ENCODE peak calls at places on chromosomes 4 and X, in six cellular contexts. M is H7, Q is PC-3, E is right cardiac atrium, W is astrocyte of the spinal cord, N is coronary artery. I is an unnamed sample.
A peak's percentile ranks its signal among the peaks of the same experiment; 100 is the strongest.

GRCh38 chr4:94455081-94455480 is 3.3 kb downstream of the PDLIM5 start:
- DNase-seq in M (no peak), E (peak; percentile 75), N (peak; percentile 83), Q (peak; percentile 77), W (peak; percentile 68), I (no peak)

GRCh38 chr4:45004847-45005565 is 278.6 kb upstream of the GNPDA2 start:
- DNase-seq in M (no peak), W (peak; percentile 27), Q (peak; percentile 73), E (no peak), N (no peak), I (no peak)

GRCh38 chr4:182280439-182281111 is 37.4 kb downstream of the TENM3 start:
- DNase-seq in N (no peak), E (no peak), M (no peak), Q (no peak), W (peak; percentile 53), I (no peak)

GRCh38 chr4:9931196-9931595 is 90.1 kb downstream of the SLC2A9 start:
- DNase-seq in Q (no peak), E (no peak), M (no peak), N (no peak), W (no peak), I (no peak)

GRCh38 chr4:37890501-37891220 is at the start of gene TBC1D1:
- DNase-seq in N (peak; percentile 90), M (peak; percentile 77), W (no peak), Q (peak; percentile 24), E (peak; percentile 92), I (peak; percentile 54)

GRCh38 chrX:69412661-69413060 is 91.5 kb upstream of the NALF2 start:
- DNase-seq in W (no peak), Q (no peak), N (no peak), M (no peak), E (no peak), I (no peak)

GRCh38 chr4:105022811-105023667 is 123.6 kb upstream of the TET2 start:
- DNase-seq in N (no peak), E (no peak), Q (peak; percentile 84), M (no peak), W (peak; percentile 77), I (no peak)

GRCh38 chr4:100372432-100372831 is 145.4 kb downstream of the EMCN start:
- DNase-seq in N (no peak), Q (peak; percentile 30), E (no peak), M (peak; percentile 1), W (no peak), I (peak; percentile 21)

GRCh38 chrX:105821471-105822081 is 763 bp upstream of the NRK start:
- DNase-seq in N (no peak), Q (peak; percentile 62), E (peak; percentile 33), M (peak; percentile 39), W (peak; percentile 41), I (no peak)

GRCh38 chrX:129875669-129876068 is 30.3 kb upstream of the UTP14A start:
- DNase-seq in W (peak; percentile 81), M (no peak), N (no peak), E (no peak), Q (peak; percentile 60), I (no peak)

GRCh38 chr4:17063870-17064269 is 165.4 kb upstream of the LDB2 start:
- DNase-seq in W (peak; percentile 60), M (no peak), N (no peak), E (no peak), Q (no peak), I (no peak)

GRCh38 chr4:149754526-149754925 is 61.1 kb downstream of the IQCM start:
- DNase-seq in W (peak; percentile 48), E (no peak), M (no peak), N (no peak), Q (peak; percentile 33), I (no peak)

GRCh38 chr4:75629239-75629638 is 1.1 kb downstream of the CDKL2 start:
- DNase-seq in N (no peak), E (no peak), Q (no peak), W (no peak), M (no peak), I (no peak)

GRCh38 chr4:171812377-171813194 is 618 bp upstream of the GALNTL6 start:
- DNase-seq in W (no peak), M (peak; percentile 60), E (peak; percentile 35), N (no peak), Q (no peak), I (peak; percentile 70)

GRCh38 chr4:114509340-114509739 is 89.3 kb upstream of the UGT8 start:
- DNase-seq in N (no peak), W (no peak), E (no peak), Q (no peak), M (no peak), I (no peak)

GRCh38 chr4:14855719-14856075 is 146.6 kb upstream of the CPEB2 start:
- DNase-seq in E (no peak), N (no peak), M (no peak), W (no peak), Q (no peak), I (no peak)

GRCh38 chrX:7294483-7294882 is 146.5 kb upstream of the PUDP start:
- DNase-seq in M (no peak), W (no peak), E (no peak), N (no peak), Q (no peak), I (no peak)

GRCh38 chr4:52996261-52997131 is 134.4 kb downstream of the RASL11B start:
- DNase-seq in W (peak; percentile 49), E (peak; percentile 66), Q (no peak), N (peak; percentile 83), M (no peak), I (no peak)

GRCh38 chrX:48003367-48003757 is 427 bp downstream of the ZNF182 start:
- DNase-seq in N (no peak), W (no peak), M (peak; percentile 50), Q (no peak), E (peak; percentile 54), I (no peak)

GRCh38 chrX:44974462-44974861 is 101.5 kb downstream of the KDM6A start:
- DNase-seq in E (no peak), Q (peak; percentile 76), M (no peak), W (peak; percentile 32), N (no peak), I (no peak)
- H3K4me3 ChIP-seq in E (no peak overlapping the region), Q (peak overlapping the region; percentile 46), M (no peak overlapping the region), W (no peak overlapping the region), N (no peak overlapping the region), I (no peak overlapping the region)

DNA sequence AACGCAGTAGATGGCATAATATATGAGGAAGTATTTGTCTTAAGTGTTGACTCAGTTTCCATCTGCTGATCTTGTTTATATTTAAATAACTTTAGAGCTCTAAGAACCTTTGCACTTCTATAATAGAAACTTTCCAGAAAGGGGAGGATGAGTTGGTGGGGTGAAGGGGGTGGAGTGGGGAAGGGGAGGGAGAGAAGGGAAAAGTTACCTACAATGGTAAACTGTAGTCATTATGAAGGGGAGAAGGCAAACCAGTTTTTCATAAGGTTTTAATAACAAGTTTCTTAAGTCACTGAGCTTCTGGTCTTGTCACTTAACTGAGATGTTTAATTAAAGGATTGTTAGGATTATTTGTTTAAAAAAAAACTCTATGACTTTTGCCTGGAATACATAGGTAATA is 326 bp downstream of the ALPK1 start:
- DNase-seq in E (no peak), W (no peak), M (no peak), Q (no peak), N (no peak), I (no peak)
- H3K4me3 ChIP-seq in E (peak overlapping the region; percentile 81), W (peak overlapping the region; percentile 35), M (no peak overlapping the region), Q (peak overlapping the region; percentile 66), N (peak overlapping the region; percentile 67), I (no peak overlapping the region)

GRCh38 chr4:8202526-8203375 is 3.7 kb downstream of the SH3TC1 start:
- DNase-seq in W (no peak), M (no peak), E (no peak), Q (no peak), N (no peak), I (no peak)
- H3K4me3 ChIP-seq in W (no peak overlapping the region), M (no peak overlapping the region), E (no peak overlapping the region), Q (no peak overlapping the region), N (peak overlapping the region; percentile 74), I (no peak overlapping the region)

GRCh38 chrX:19798423-19798822 is 89.0 kb downstream of the SH3KBP1 start:
- DNase-seq in N (no peak), Q (peak; percentile 14), M (no peak), W (no peak), E (no peak), I (no peak)
- H3K4me3 ChIP-seq in N (no peak overlapping the region), Q (no peak overlapping the region), M (no peak overlapping the region), W (no peak overlapping the region), E (no peak overlapping the region), I (no peak overlapping the region)

GRCh38 chr4:11424000-11424399 is 4.7 kb downstream of the HS3ST1 start:
- DNase-seq in E (peak; percentile 60), M (peak; percentile 72), N (no peak), Q (peak; percentile 6), W (peak; percentile 46), I (peak; percentile 65)
- H3K4me3 ChIP-seq in E (no peak overlapping the region), M (no peak overlapping the region), N (no peak overlapping the region), Q (no peak overlapping the region), W (no peak overlapping the region), I (no peak overlapping the region)

DNA sequence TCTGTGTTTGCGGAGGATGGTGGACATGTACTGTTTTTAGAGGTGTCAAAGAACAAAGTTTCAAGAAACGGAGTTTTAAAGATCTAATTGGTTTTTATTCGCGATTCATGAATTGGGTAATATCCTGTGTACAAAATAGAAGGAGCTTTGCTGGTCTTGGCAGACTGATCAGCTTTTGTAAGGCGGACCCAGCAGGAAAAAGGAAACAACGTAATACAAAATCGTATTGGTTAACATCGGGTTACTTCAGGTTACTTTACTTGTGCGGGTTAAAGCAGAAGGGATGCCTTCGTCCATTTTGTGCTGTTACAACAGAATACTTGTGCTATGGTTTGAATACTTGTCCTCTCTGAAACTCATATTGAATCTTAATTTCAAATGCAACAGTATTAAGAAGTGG is 11.4 kb upstream of the NYX start:
- DNase-seq in N (no peak), Q (no peak), M (no peak), W (peak; percentile 33), E (no peak), I (no peak)
- H3K4me3 ChIP-seq in N (no peak overlapping the region), Q (no peak overlapping the region), M (no peak overlapping the region), W (no peak overlapping the region), E (no peak overlapping the region), I (no peak overlapping the region)

GRCh38 chr4:84875636-84876371 is 90.7 kb downstream of the WDFY3 start:
- DNase-seq in M (no peak), N (no peak), E (no peak), Q (no peak), W (no peak), I (no peak)
- H3K4me3 ChIP-seq in M (no peak overlapping the region), N (no peak overlapping the region), E (no peak overlapping the region), Q (no peak overlapping the region), W (no peak overlapping the region), I (no peak overlapping the region)

GRCh38 chr4:13176603-13177190 is 307.4 kb downstream of the RAB28 start:
- DNase-seq in N (no peak), W (no peak), E (peak; percentile 45), M (no peak), Q (no peak), I (no peak)
- H3K4me3 ChIP-seq in N (no peak overlapping the region), W (no peak overlapping the region), E (no peak overlapping the region), M (no peak overlapping the region), Q (no peak overlapping the region), I (no peak overlapping the region)

DNA sequence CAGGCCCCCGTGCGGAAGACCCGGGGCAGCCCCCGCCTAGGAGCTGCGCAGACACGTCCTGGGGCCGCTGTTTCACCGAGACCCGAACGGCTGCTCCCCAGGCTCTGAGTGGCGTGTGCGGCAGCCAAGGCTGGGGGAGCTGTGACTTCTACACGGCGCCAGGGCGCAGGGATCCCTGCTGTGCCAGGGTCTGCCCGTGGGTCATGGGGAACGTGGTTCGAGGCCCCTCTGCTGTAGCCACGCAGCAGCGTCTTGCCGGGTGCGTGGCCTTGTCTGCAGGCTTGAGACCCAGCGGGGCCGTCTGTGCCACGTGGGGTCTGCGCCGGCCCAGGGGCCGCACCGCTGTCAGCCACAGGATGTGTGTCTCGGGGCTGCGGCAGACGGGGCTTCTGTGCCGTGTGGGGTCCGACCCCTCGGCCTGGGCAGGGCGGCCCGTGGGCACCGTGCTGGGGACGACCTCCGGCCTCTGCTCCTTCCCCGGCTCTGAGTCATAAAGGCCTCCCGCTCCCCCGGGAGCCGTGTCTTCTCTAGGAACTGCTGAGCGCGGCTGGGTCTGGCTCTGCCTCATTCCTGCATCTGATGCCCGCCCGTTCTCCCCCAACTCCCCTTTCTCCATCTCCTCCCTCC is 12.7 kb upstream of the GTPBP6 start:
- DNase-seq in Q (peak; percentile 16), N (no peak), E (peak; percentile 69), M (peak; percentile 88), W (peak; percentile 36), I (no peak)
- H3K4me3 ChIP-seq in Q (no peak overlapping the region), N (peak overlapping the region; percentile 52), E (no peak overlapping the region), M (peak overlapping the region; percentile 30), W (no peak overlapping the region), I (no peak overlapping the region)

I was measured in WERI-Rb-1.